ENCODE peak calls at places on chromosomes 7 and 10, in nine cellular contexts. One of them, this sample, is unnamed.
A peak's percentile ranks its signal among the peaks of the same experiment; 100 is the strongest.

GRCh38 chr7:104230606-104231005 is 22.8 kb upstream of the ORC5 start:
- DNase-seq in astrocyte of the spinal cord: peak; percentile 39
- DNase-seq in IMR-90: peak; percentile 59
- DNase-seq in H1: no peak
- DNase-seq in fibroblast of lung: peak; percentile 63
- DNase-seq in A549: no peak
- DNase-seq in astrocyte: peak; percentile 63
- DNase-seq in spleen: no peak
- DNase-seq in right lobe of liver: no peak
- DNase-seq in this sample: no peak

GRCh38 chr10:71631007-71631859 is 88.3 kb downstream of the C10orf105 start:
- DNase-seq in right lobe of liver: no peak
- DNase-seq in H1: no peak
- DNase-seq in fibroblast of lung: no peak
- DNase-seq in astrocyte of the spinal cord: no peak
- DNase-seq in IMR-90: no peak
- DNase-seq in astrocyte: no peak
- DNase-seq in A549: no peak
- DNase-seq in spleen: no peak
- DNase-seq in this sample: no peak

GRCh38 chr10:77458986-77459590 is 178.5 kb downstream of the KCNMA1 start:
- DNase-seq in A549: no peak
- DNase-seq in fibroblast of lung: no peak
- DNase-seq in astrocyte of the spinal cord: peak; percentile 64
- DNase-seq in H1: no peak
- DNase-seq in IMR-90: peak; percentile 49
- DNase-seq in spleen: no peak
- DNase-seq in astrocyte: no peak
- DNase-seq in right lobe of liver: no peak
- DNase-seq in this sample: peak; percentile 31

GRCh38 chr7:2231992-2232765 is 566 bp downstream of the MAD1L1 start:
- DNase-seq in A549: no peak
- DNase-seq in spleen: peak; percentile 87
- DNase-seq in fibroblast of lung: no peak
- DNase-seq in astrocyte: no peak
- DNase-seq in IMR-90: no peak
- DNase-seq in right lobe of liver: no peak
- DNase-seq in H1: no peak
- DNase-seq in astrocyte of the spinal cord: no peak
- DNase-seq in this sample: no peak

GRCh38 chr7:17807242-17807641 is 133.1 kb downstream of the SNX13 start:
- DNase-seq in spleen: no peak
- DNase-seq in H1: peak; percentile 13
- DNase-seq in A549: no peak
- DNase-seq in astrocyte of the spinal cord: no peak
- DNase-seq in fibroblast of lung: no peak
- DNase-seq in IMR-90: no peak
- DNase-seq in right lobe of liver: no peak
- DNase-seq in astrocyte: no peak
- DNase-seq in this sample: no peak

GRCh38 chr7:50265968-50266694 is 38.4 kb upstream of the IKZF1 start:
- DNase-seq in astrocyte of the spinal cord: no peak
- DNase-seq in fibroblast of lung: no peak
- DNase-seq in A549: no peak
- DNase-seq in H1: no peak
- DNase-seq in right lobe of liver: no peak
- DNase-seq in spleen: no peak
- DNase-seq in IMR-90: no peak
- DNase-seq in astrocyte: no peak
- DNase-seq in this sample: no peak

GRCh38 chr7:149772236-149772820 is 1.1 kb downstream of the ZNF467 start:
- DNase-seq in astrocyte: no peak
- DNase-seq in H1: no peak
- DNase-seq in astrocyte of the spinal cord: no peak
- DNase-seq in A549: peak; percentile 42
- DNase-seq in IMR-90: no peak
- DNase-seq in fibroblast of lung: no peak
- DNase-seq in right lobe of liver: peak; percentile 64
- DNase-seq in spleen: peak; percentile 93
- DNase-seq in this sample: no peak

GRCh38 chr7:129493555-129493954 is 8.8 kb upstream of the SMKR1 start:
- DNase-seq in H1: no peak
- DNase-seq in fibroblast of lung: peak; percentile 38
- DNase-seq in right lobe of liver: no peak
- DNase-seq in A549: no peak
- DNase-seq in astrocyte of the spinal cord: no peak
- DNase-seq in IMR-90: peak; percentile 33
- DNase-seq in spleen: no peak
- DNase-seq in astrocyte: no peak
- DNase-seq in this sample: peak; percentile 17

GRCh38 chr10:121526040-121526790 is 72.0 kb downstream of the FGFR2 start:
- DNase-seq in spleen: no peak
- DNase-seq in astrocyte of the spinal cord: no peak
- DNase-seq in fibroblast of lung: no peak
- DNase-seq in H1: no peak
- DNase-seq in astrocyte: no peak
- DNase-seq in right lobe of liver: no peak
- DNase-seq in IMR-90: no peak
- DNase-seq in A549: no peak
- DNase-seq in this sample: no peak

GRCh38 chr10:132536241-132536963 is 1.2 kb upstream of the INPP5A start:
- DNase-seq in H1: no peak
- DNase-seq in astrocyte: no peak
- DNase-seq in A549: no peak
- DNase-seq in spleen: peak; percentile 88
- DNase-seq in IMR-90: no peak
- DNase-seq in fibroblast of lung: no peak
- DNase-seq in astrocyte of the spinal cord: no peak
- DNase-seq in right lobe of liver: peak; percentile 55
- DNase-seq in this sample: no peak

GRCh38 chr10:68087338-68088029 is 12.4 kb upstream of the HERC4 start:
- DNase-seq in spleen: no peak
- DNase-seq in H1: no peak
- DNase-seq in right lobe of liver: no peak
- DNase-seq in IMR-90: no peak
- DNase-seq in fibroblast of lung: no peak
- DNase-seq in astrocyte: no peak
- DNase-seq in A549: peak; percentile 36
- DNase-seq in astrocyte of the spinal cord: no peak
- DNase-seq in this sample: peak; percentile 40

GRCh38 chr10:101367569-101368453 is 13.8 kb downstream of the BTRC start:
- DNase-seq in spleen: no peak
- DNase-seq in fibroblast of lung: peak; percentile 29
- DNase-seq in A549: peak; percentile 71
- DNase-seq in astrocyte: peak; percentile 92
- DNase-seq in right lobe of liver: no peak
- DNase-seq in IMR-90: peak; percentile 79
- DNase-seq in astrocyte of the spinal cord: peak; percentile 52
- DNase-seq in H1: no peak
- DNase-seq in this sample: peak; percentile 96

GRCh38 chr10:62384057-62384446 is 9.9 kb downstream of the ZNF365 start:
- DNase-seq in fibroblast of lung: peak; percentile 62
- DNase-seq in astrocyte: peak; percentile 98
- DNase-seq in IMR-90: peak; percentile 88
- DNase-seq in right lobe of liver: no peak
- DNase-seq in spleen: no peak
- DNase-seq in astrocyte of the spinal cord: peak; percentile 84
- DNase-seq in H1: no peak
- DNase-seq in A549: no peak
- DNase-seq in this sample: peak; percentile 95

GRCh38 chr10:62382831-62383230 is 8.7 kb downstream of the ZNF365 start:
- DNase-seq in right lobe of liver: no peak
- DNase-seq in H1: no peak
- DNase-seq in astrocyte: no peak
- DNase-seq in spleen: no peak
- DNase-seq in A549: no peak
- DNase-seq in IMR-90: no peak
- DNase-seq in astrocyte of the spinal cord: no peak
- DNase-seq in fibroblast of lung: no peak
- DNase-seq in this sample: no peak

GRCh38 chr10:62386401-62387320 is 12.5 kb downstream of the ZNF365 start:
- DNase-seq in A549: no peak
- DNase-seq in astrocyte of the spinal cord: no peak
- DNase-seq in right lobe of liver: no peak
- DNase-seq in IMR-90: peak; percentile 30
- DNase-seq in fibroblast of lung: no peak
- DNase-seq in astrocyte: no peak
- DNase-seq in spleen: no peak
- DNase-seq in H1: no peak
- DNase-seq in this sample: peak; percentile 82

GRCh38 chr10:62381385-62382102 is 7.4 kb downstream of the ZNF365 start:
- DNase-seq in astrocyte: no peak
- DNase-seq in fibroblast of lung: no peak
- DNase-seq in spleen: no peak
- DNase-seq in H1: no peak
- DNase-seq in right lobe of liver: no peak
- DNase-seq in astrocyte of the spinal cord: no peak
- DNase-seq in A549: no peak
- DNase-seq in IMR-90: no peak
- DNase-seq in this sample: peak; percentile 21

GRCh38 chr10:62384447-62385081 is 10.4 kb downstream of the ZNF365 start:
- DNase-seq in fibroblast of lung: no peak
- DNase-seq in IMR-90: no peak
- DNase-seq in astrocyte: peak; percentile 55
- DNase-seq in spleen: no peak
- DNase-seq in right lobe of liver: no peak
- DNase-seq in astrocyte of the spinal cord: peak; percentile 19
- DNase-seq in A549: no peak
- DNase-seq in H1: no peak
- DNase-seq in this sample: peak; percentile 54
- H3K4me3 ChIP-seq in fibroblast of lung: no peak overlapping the region
- H3K4me3 ChIP-seq in IMR-90: no peak overlapping the region
- H3K4me3 ChIP-seq in astrocyte: peak overlapping the region; percentile 15
- H3K4me3 ChIP-seq in spleen: no peak overlapping the region
- H3K4me3 ChIP-seq in right lobe of liver: no peak overlapping the region
- H3K4me3 ChIP-seq in astrocyte of the spinal cord: no peak overlapping the region
- H3K4me3 ChIP-seq in A549: no peak overlapping the region
- H3K4me3 ChIP-seq in H1: no peak overlapping the region
- H3K4me3 ChIP-seq in this sample: no peak overlapping the region

GRCh38 chr7:57305192-57305748 is 144.7 kb upstream of the ZNF716 start:
- DNase-seq in astrocyte of the spinal cord: no peak
- DNase-seq in A549: no peak
- DNase-seq in IMR-90: no peak
- DNase-seq in astrocyte: no peak
- DNase-seq in fibroblast of lung: no peak
- DNase-seq in spleen: peak; percentile 22
- DNase-seq in right lobe of liver: no peak
- DNase-seq in H1: no peak
- DNase-seq in this sample: no peak

GRCh38 chr7:57308631-57309408 is 141.2 kb upstream of the ZNF716 start:
- DNase-seq in astrocyte: no peak
- DNase-seq in A549: no peak
- DNase-seq in H1: no peak
- DNase-seq in spleen: no peak
- DNase-seq in right lobe of liver: peak; percentile 47
- DNase-seq in IMR-90: no peak
- DNase-seq in astrocyte of the spinal cord: no peak
- DNase-seq in fibroblast of lung: no peak
- DNase-seq in this sample: no peak
- TF ChIP-seq CTCF in astrocyte: no peak
- TF ChIP-seq CTCF in A549: no peak
- TF ChIP-seq CTCF in H1: no peak
- TF ChIP-seq CTCF in spleen: no peak
- TF ChIP-seq CTCF in right lobe of liver: peak; percentile 49
- TF ChIP-seq CTCF in IMR-90: no peak
- TF ChIP-seq CTCF in astrocyte of the spinal cord: peak; percentile 16
- TF ChIP-seq CTCF in fibroblast of lung: no peak
- TF ChIP-seq CTCF in this sample: no peak

GRCh38 chr7:90669492-90669891 is 73.4 kb downstream of the CDK14 start:
- DNase-seq in astrocyte of the spinal cord: no peak
- DNase-seq in fibroblast of lung: no peak
- DNase-seq in right lobe of liver: no peak
- DNase-seq in A549: no peak
- DNase-seq in astrocyte: no peak
- DNase-seq in spleen: no peak
- DNase-seq in IMR-90: no peak
- DNase-seq in H1: no peak
- DNase-seq in this sample: no peak

GRCh38 chr7:90675982-90676381 is 79.9 kb downstream of the CDK14 start:
- DNase-seq in astrocyte of the spinal cord: no peak
- DNase-seq in H1: no peak
- DNase-seq in IMR-90: no peak
- DNase-seq in A549: no peak
- DNase-seq in astrocyte: no peak
- DNase-seq in right lobe of liver: no peak
- DNase-seq in spleen: no peak
- DNase-seq in fibroblast of lung: no peak
- DNase-seq in this sample: no peak

GRCh38 chr7:90666186-90666585 is 70.1 kb downstream of the CDK14 start:
- DNase-seq in A549: no peak
- DNase-seq in astrocyte of the spinal cord: no peak
- DNase-seq in spleen: no peak
- DNase-seq in H1: no peak
- DNase-seq in astrocyte: no peak
- DNase-seq in fibroblast of lung: no peak
- DNase-seq in IMR-90: peak; percentile 66
- DNase-seq in right lobe of liver: no peak
- DNase-seq in this sample: no peak

GRCh38 chr7:90669002-90669401 is 72.9 kb downstream of the CDK14 start:
- DNase-seq in IMR-90: no peak
- DNase-seq in spleen: no peak
- DNase-seq in fibroblast of lung: no peak
- DNase-seq in astrocyte: no peak
- DNase-seq in astrocyte of the spinal cord: no peak
- DNase-seq in right lobe of liver: no peak
- DNase-seq in A549: no peak
- DNase-seq in H1: no peak
- DNase-seq in this sample: no peak

GRCh38 chr7:90671571-90671970 is 75.5 kb downstream of the CDK14 start:
- DNase-seq in A549: no peak
- DNase-seq in astrocyte: no peak
- DNase-seq in astrocyte of the spinal cord: no peak
- DNase-seq in fibroblast of lung: no peak
- DNase-seq in H1: no peak
- DNase-seq in IMR-90: no peak
- DNase-seq in spleen: no peak
- DNase-seq in right lobe of liver: no peak
- DNase-seq in this sample: no peak
- H3K4me3 ChIP-seq in A549: no peak overlapping the region
- H3K4me3 ChIP-seq in astrocyte: no peak overlapping the region
- H3K4me3 ChIP-seq in astrocyte of the spinal cord: no peak overlapping the region
- H3K4me3 ChIP-seq in fibroblast of lung: no peak overlapping the region
- H3K4me3 ChIP-seq in H1: no peak overlapping the region
- H3K4me3 ChIP-seq in IMR-90: no peak overlapping the region
- H3K4me3 ChIP-seq in spleen: no peak overlapping the region
- H3K4me3 ChIP-seq in right lobe of liver: no peak overlapping the region
- H3K4me3 ChIP-seq in this sample: no peak overlapping the region

DNA sequence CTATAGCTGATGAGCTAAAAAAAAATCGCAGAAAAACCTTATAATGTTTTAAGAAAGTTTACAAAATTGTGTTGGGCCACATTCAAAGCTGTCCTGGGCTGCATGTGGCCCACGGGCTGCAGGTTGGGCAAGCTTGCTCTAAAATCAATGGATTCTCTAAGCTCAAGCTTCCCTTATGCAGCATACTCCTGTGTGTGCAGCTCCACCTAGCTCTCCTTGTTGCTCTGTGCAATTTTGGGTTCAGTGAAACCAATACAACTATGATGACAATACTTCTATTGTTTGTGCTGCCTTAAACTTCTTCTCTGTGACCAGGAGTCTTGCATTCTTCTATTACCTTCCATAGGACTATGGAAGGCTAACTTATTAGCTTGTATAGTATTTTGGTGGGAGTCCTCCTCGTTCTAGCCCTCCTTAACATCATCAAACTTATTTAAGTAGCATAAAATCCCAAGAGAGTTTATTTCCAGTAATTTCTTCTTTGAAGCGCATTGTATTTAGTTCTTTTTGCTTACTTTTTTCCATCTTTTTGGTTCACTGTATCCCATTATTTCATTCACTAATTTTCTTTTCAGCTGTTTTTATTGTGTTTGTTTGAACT is 170.9 kb upstream of the SMIM30 start:
- DNase-seq in fibroblast of lung: peak; percentile 70
- DNase-seq in A549: no peak
- DNase-seq in IMR-90: peak; percentile 71
- DNase-seq in astrocyte: peak; percentile 18
- DNase-seq in spleen: no peak
- DNase-seq in right lobe of liver: no peak
- DNase-seq in H1: no peak
- DNase-seq in astrocyte of the spinal cord: peak; percentile 44
- DNase-seq in this sample: peak; percentile 66
- TF ChIP-seq CTCF in fibroblast of lung: peak; percentile 77
- TF ChIP-seq CTCF in A549: no peak
- TF ChIP-seq CTCF in IMR-90: peak; percentile 67
- TF ChIP-seq CTCF in astrocyte: peak; percentile 34
- TF ChIP-seq CTCF in spleen: no peak
- TF ChIP-seq CTCF in right lobe of liver: peak; percentile 19
- TF ChIP-seq CTCF in H1: peak; percentile 43
- TF ChIP-seq CTCF in astrocyte of the spinal cord: peak; percentile 61
- TF ChIP-seq CTCF in this sample: peak; percentile 78